ENCODE peak calls at places on chromosome 13, in nine cellular contexts. B is stimulated activated CD4-positive, alpha-beta T cell treated with anti-CD3 and anti-CD28 coated beads, Interleukin-4, amount 100 ng/mL, for 4 hours; J is putamen; H is Ammon's horn; A is cardiac fibroblast; O is ecto neural progenitor cell; S is heart left ventricle; R is iris pigment epithelial cell; W is activated T-cell treated with anti-CD3 and anti-CD28 coated beads for 1 hour. L is an unnamed sample.

GRCh38 chr13:50374517-50374916 is 359.3 kb downstream of the KCNRG start:
- DNase-seq in H (no peak), A (no peak), J (no peak), R (no peak), B (no peak), S (no peak), W (no peak), O (no peak), L (no peak)

GRCh38 chr13:59946924-59947323 is 216.8 kb downstream of the DIAPH3 start:
- DNase-seq in A (peak; percentile 52), S (no peak), W (no peak), J (no peak), R (peak; percentile 14), B (no peak), H (no peak), O (no peak), L (no peak)

GRCh38 chr13:81021284-81021683 is 680.4 kb upstream of the SPRY2 start:
- DNase-seq in S (no peak), A (no peak), B (no peak), R (no peak), O (no peak), W (no peak), H (no peak), J (no peak), L (no peak)

GRCh38 chr13:77874406-77874805 is 44.2 kb downstream of the EDNRB start:
- DNase-seq in J (no peak), O (no peak), W (no peak), A (peak; percentile 50), B (no peak), R (peak; percentile 45), H (peak; percentile 50), S (no peak), L (no peak)

GRCh38 chr13:77105051-77105450 is 78.1 kb upstream of the FBXL3 start:
- DNase-seq in R (no peak), J (no peak), A (no peak), B (no peak), O (no peak), S (no peak), W (no peak), H (no peak), L (no peak)

GRCh38 chr13:23956106-23956505 is 58.8 kb upstream of the C1QTNF9B start:
- DNase-seq in B (no peak), A (peak; percentile 35), J (no peak), S (no peak), O (no peak), W (no peak), R (peak; percentile 56), H (no peak), L (no peak)

GRCh38 chr13:111431241-111431640 is 110.8 kb downstream of the TEX29 start:
- DNase-seq in J (peak; percentile 69), H (no peak), A (no peak), R (no peak), W (no peak), O (peak; percentile 6), S (no peak), B (no peak), L (no peak)

GRCh38 chr13:34458756-34459462 is 483.2 kb upstream of the NBEA start:
- DNase-seq in B (no peak), W (no peak), O (no peak), S (no peak), J (no peak), H (peak; percentile 21), A (peak; percentile 21), R (no peak), L (no peak)

GRCh38 chr13:72959643-72960042 is 99.2 kb upstream of the KLF5 start:
- DNase-seq in H (no peak), A (peak; percentile 57), O (no peak), B (no peak), J (no peak), W (no peak), S (no peak), R (peak; percentile 31), L (no peak)

GRCh38 chr13:99056381-99057014 is 78.6 kb upstream of the DOCK9 start:
- DNase-seq in R (no peak), W (no peak), A (no peak), O (no peak), S (no peak), J (no peak), B (no peak), H (no peak), L (no peak)

GRCh38 chr13:59780058-59780457 is 383.7 kb downstream of the DIAPH3 start:
- DNase-seq in J (no peak), A (no peak), S (no peak), O (no peak), H (no peak), R (peak; percentile 11), W (no peak), B (no peak), L (no peak)

GRCh38 chr13:25371608-25372274 is at the start of gene ATP8A2:
- DNase-seq in R (no peak), S (no peak), J (no peak), O (peak; percentile 63), H (no peak), B (no peak), A (no peak), W (no peak), L (no peak)

GRCh38 chr13:30382836-30383525 is 39.3 kb upstream of the UBE2L5 start:
- DNase-seq in S (no peak), R (no peak), W (no peak), B (no peak), O (no peak), A (no peak), J (no peak), H (no peak), L (no peak)

GRCh38 chr13:22757530-22758120 is 423.2 kb upstream of the SGCG start:
- DNase-seq in J (no peak), A (peak; percentile 20), R (peak; percentile 6), B (no peak), O (no peak), S (no peak), H (no peak), W (no peak), L (no peak)

GRCh38 chr13:98959299-98959698 is 18.6 kb downstream of the DOCK9 start:
- DNase-seq in R (no peak), S (no peak), A (no peak), W (no peak), B (no peak), J (no peak), H (no peak), O (no peak), L (no peak)

L was measured in CD4-positive, alpha-beta memory T cell.